ENCODE peak calls at places on chromosomes 7 and 10, in ten cellular contexts. One of them, this sample, is unnamed.

GRCh38 chr10:43251664-43252165 is 15.2 kb downstream of the RASGEF1A start:
- DNase-seq in A549: no peak
- DNase-seq in endothelial cell of umbilical vein: no peak
- DNase-seq in WTC11: no peak
- DNase-seq in SK-N-SH: peak
- DNase-seq in HCT116: no peak
- DNase-seq in H1: no peak
- DNase-seq in K562: no peak
- DNase-seq in GM12878: no peak
- DNase-seq in HepG2: no peak
- DNase-seq in this sample: no peak

GRCh38 chr7:105246195-105247078 is 142.3 kb downstream of the SRPK2 start:
- DNase-seq in A549: no peak
- DNase-seq in endothelial cell of umbilical vein: no peak
- DNase-seq in WTC11: no peak
- DNase-seq in SK-N-SH: peak
- DNase-seq in HCT116: no peak
- DNase-seq in H1: no peak
- DNase-seq in K562: no peak
- DNase-seq in GM12878: no peak
- DNase-seq in HepG2: no peak
- DNase-seq in this sample: no peak

GRCh38 chr10:60825520-60825919 is 47.2 kb downstream of the CDK1 start:
- DNase-seq in A549: no peak
- DNase-seq in endothelial cell of umbilical vein: no peak
- DNase-seq in WTC11: no peak
- DNase-seq in SK-N-SH: no peak
- DNase-seq in HCT116: no peak
- DNase-seq in H1: no peak
- DNase-seq in K562: no peak
- DNase-seq in GM12878: no peak
- DNase-seq in HepG2: no peak
- DNase-seq in this sample: no peak

GRCh38 chr7:4849390-4849789 is 12.4 kb downstream of the PAPOLB start:
- DNase-seq in A549: peak
- DNase-seq in endothelial cell of umbilical vein: peak
- DNase-seq in WTC11: peak
- DNase-seq in SK-N-SH: peak
- DNase-seq in HCT116: peak
- DNase-seq in H1: no peak
- DNase-seq in K562: peak
- DNase-seq in GM12878: no peak
- DNase-seq in HepG2: peak
- DNase-seq in this sample: peak

GRCh38 chr7:157943561-157943960 is 606.8 kb downstream of the DNAJB6 start:
- DNase-seq in A549: no peak
- DNase-seq in endothelial cell of umbilical vein: no peak
- DNase-seq in WTC11: no peak
- DNase-seq in SK-N-SH: no peak
- DNase-seq in HCT116: no peak
- DNase-seq in H1: no peak
- DNase-seq in K562: no peak
- DNase-seq in GM12878: no peak
- DNase-seq in HepG2: no peak
- DNase-seq in this sample: no peak

GRCh38 chr7:29278362-29279070 is 83.9 kb downstream of the CHN2 start:
- DNase-seq in A549: no peak
- DNase-seq in endothelial cell of umbilical vein: no peak
- DNase-seq in WTC11: no peak
- DNase-seq in SK-N-SH: no peak
- DNase-seq in HCT116: no peak
- DNase-seq in H1: no peak
- DNase-seq in K562: no peak
- DNase-seq in GM12878: no peak
- DNase-seq in HepG2: no peak
- DNase-seq in this sample: no peak

GRCh38 chr10:123478112-123478511 is 188.0 kb upstream of the GPR26 start:
- DNase-seq in A549: no peak
- DNase-seq in endothelial cell of umbilical vein: no peak
- DNase-seq in WTC11: no peak
- DNase-seq in SK-N-SH: no peak
- DNase-seq in HCT116: no peak
- DNase-seq in H1: no peak
- DNase-seq in K562: no peak
- DNase-seq in GM12878: no peak
- DNase-seq in HepG2: no peak
- DNase-seq in this sample: no peak

GRCh38 chr7:8261711-8262695 is at the start of gene ICA1:
- DNase-seq in A549: peak
- DNase-seq in endothelial cell of umbilical vein: peak
- DNase-seq in WTC11: peak
- DNase-seq in SK-N-SH: peak
- DNase-seq in HCT116: no peak
- DNase-seq in H1: no peak
- DNase-seq in K562: peak
- DNase-seq in GM12878: no peak
- DNase-seq in HepG2: no peak
- DNase-seq in this sample: peak

GRCh38 chr7:50303082-50303893 is 1.2 kb upstream of the IKZF1 start:
- DNase-seq in A549: no peak
- DNase-seq in endothelial cell of umbilical vein: no peak
- DNase-seq in WTC11: peak
- DNase-seq in SK-N-SH: peak
- DNase-seq in HCT116: no peak
- DNase-seq in H1: no peak
- DNase-seq in K562: no peak
- DNase-seq in GM12878: no peak
- DNase-seq in HepG2: no peak
- DNase-seq in this sample: no peak

GRCh38 chr7:76352193-76352592 is 6.6 kb downstream of the YWHAG start:
- DNase-seq in A549: no peak
- DNase-seq in endothelial cell of umbilical vein: no peak
- DNase-seq in WTC11: no peak
- DNase-seq in SK-N-SH: no peak
- DNase-seq in HCT116: no peak
- DNase-seq in H1: no peak
- DNase-seq in K562: no peak
- DNase-seq in GM12878: no peak
- DNase-seq in HepG2: no peak
- DNase-seq in this sample: no peak

GRCh38 chr10:121640276-121640675 is 42.0 kb upstream of the FGFR2 start:
- DNase-seq in A549: no peak
- DNase-seq in endothelial cell of umbilical vein: no peak
- DNase-seq in WTC11: no peak
- DNase-seq in SK-N-SH: no peak
- DNase-seq in HCT116: no peak
- DNase-seq in H1: no peak
- DNase-seq in K562: no peak
- DNase-seq in GM12878: no peak
- DNase-seq in HepG2: no peak
- DNase-seq in this sample: no peak

GRCh38 chr7:140192176-140192575 is 15.4 kb upstream of the KDM7A start:
- DNase-seq in A549: no peak
- DNase-seq in endothelial cell of umbilical vein: no peak
- DNase-seq in WTC11: no peak
- DNase-seq in SK-N-SH: no peak
- DNase-seq in HCT116: no peak
- DNase-seq in H1: no peak
- DNase-seq in K562: no peak
- DNase-seq in GM12878: no peak
- DNase-seq in HepG2: no peak
- DNase-seq in this sample: no peak

GRCh38 chr10:109183366-109183765 is 739.9 kb downstream of the XPNPEP1 start:
- DNase-seq in A549: no peak
- DNase-seq in endothelial cell of umbilical vein: no peak
- DNase-seq in WTC11: no peak
- DNase-seq in SK-N-SH: no peak
- DNase-seq in HCT116: no peak
- DNase-seq in H1: no peak
- DNase-seq in K562: no peak
- DNase-seq in GM12878: no peak
- DNase-seq in HepG2: no peak
- DNase-seq in this sample: no peak

GRCh38 chr7:99457050-99457645 is 8.8 kb downstream of the ATP5MF start:
- DNase-seq in A549: no peak
- DNase-seq in endothelial cell of umbilical vein: no peak
- DNase-seq in WTC11: no peak
- DNase-seq in SK-N-SH: no peak
- DNase-seq in HCT116: no peak
- DNase-seq in H1: no peak
- DNase-seq in K562: no peak
- DNase-seq in GM12878: no peak
- DNase-seq in HepG2: no peak
- DNase-seq in this sample: no peak

GRCh38 chr7:138239244-138239643 is 163.0 kb downstream of the AKR1D1 start:
- DNase-seq in A549: no peak
- DNase-seq in endothelial cell of umbilical vein: no peak
- DNase-seq in WTC11: no peak
- DNase-seq in SK-N-SH: no peak
- DNase-seq in HCT116: no peak
- DNase-seq in H1: no peak
- DNase-seq in K562: peak
- DNase-seq in GM12878: no peak
- DNase-seq in HepG2: no peak
- DNase-seq in this sample: no peak

DNA sequence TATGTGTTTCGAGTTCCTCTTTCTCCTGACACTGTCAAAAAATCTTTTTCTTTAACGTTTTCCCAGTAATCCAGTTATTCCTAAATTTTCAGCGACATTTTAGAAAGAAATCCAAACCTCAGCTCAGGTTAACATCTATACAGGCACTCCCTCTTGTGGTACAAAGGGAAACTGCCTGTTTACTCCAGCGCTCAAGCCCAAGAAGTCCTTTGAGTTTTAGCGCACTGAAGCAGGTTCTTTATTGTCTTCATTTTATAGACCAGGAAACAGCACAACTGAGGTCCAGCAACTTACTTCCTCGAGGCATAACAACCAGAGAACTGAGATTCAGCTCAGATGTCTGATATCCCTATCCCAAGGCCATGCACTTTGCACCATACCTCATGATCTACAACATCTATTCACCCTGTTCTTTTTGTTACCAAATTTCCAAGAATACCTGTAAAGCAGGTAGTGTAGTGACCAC is 287.2 kb upstream of the MKLN1 start:
- DNase-seq in A549: peak
- DNase-seq in endothelial cell of umbilical vein: peak
- DNase-seq in WTC11: peak
- DNase-seq in SK-N-SH: peak
- DNase-seq in HCT116: peak
- DNase-seq in H1: no peak
- DNase-seq in K562: peak
- DNase-seq in GM12878: no peak
- DNase-seq in HepG2: peak
- DNase-seq in this sample: peak
- TF ChIP-seq MAX in A549: no peak
- TF ChIP-seq MAX in endothelial cell of umbilical vein: no peak
- TF ChIP-seq MAX in WTC11: no peak
- TF ChIP-seq MAX in SK-N-SH: no peak
- TF ChIP-seq MAX in HCT116: no peak
- TF ChIP-seq MAX in H1: no peak
- TF ChIP-seq MAX in K562: no peak
- TF ChIP-seq MAX in GM12878: no peak
- TF ChIP-seq MAX in HepG2: no peak
- TF ChIP-seq MAX in this sample: no peak

DNA sequence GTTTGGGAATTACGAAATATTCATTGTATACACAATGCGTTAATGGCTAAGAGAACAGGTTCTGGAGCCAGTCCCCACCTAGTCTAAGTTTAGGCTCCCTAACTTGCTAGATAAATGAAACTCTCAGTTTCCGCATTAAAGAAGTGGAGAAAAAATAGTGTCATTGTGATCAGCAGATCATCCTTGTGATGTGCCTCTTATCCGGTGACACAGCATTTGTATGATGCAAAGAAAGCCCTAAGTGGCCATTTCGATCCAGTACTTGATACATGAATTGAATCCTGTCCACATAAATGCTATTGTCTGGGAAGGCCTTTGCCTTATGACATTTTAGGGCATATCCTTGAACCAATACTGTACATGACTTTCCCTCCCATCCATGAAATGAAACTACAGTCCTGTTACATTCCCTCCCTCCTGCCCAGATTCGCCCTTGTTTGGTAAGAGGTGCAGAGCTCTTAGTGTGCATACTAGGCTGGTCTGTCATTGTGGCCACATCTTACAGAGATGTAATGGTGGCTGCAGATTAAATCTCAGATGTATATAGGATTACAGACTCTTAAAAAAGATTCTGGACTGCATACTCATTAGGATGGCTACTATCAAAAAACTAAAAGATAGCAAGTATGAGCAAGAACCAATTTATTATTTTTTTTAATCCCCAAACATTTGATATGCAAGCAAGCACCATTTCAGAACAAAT is 80.9 kb downstream of the LRRC4 start:
- DNase-seq in A549: no peak
- DNase-seq in endothelial cell of umbilical vein: no peak
- DNase-seq in WTC11: no peak
- DNase-seq in SK-N-SH: no peak
- DNase-seq in HCT116: no peak
- DNase-seq in H1: no peak
- DNase-seq in K562: no peak
- DNase-seq in GM12878: no peak
- DNase-seq in HepG2: no peak
- DNase-seq in this sample: no peak
- TF ChIP-seq CTCF in A549: no peak
- TF ChIP-seq CTCF in endothelial cell of umbilical vein: no peak
- TF ChIP-seq CTCF in WTC11: no peak
- TF ChIP-seq CTCF in SK-N-SH: no peak
- TF ChIP-seq CTCF in HCT116: no peak
- TF ChIP-seq CTCF in H1: no peak
- TF ChIP-seq CTCF in K562: no peak
- TF ChIP-seq CTCF in GM12878: no peak
- TF ChIP-seq CTCF in HepG2: no peak
- TF ChIP-seq CTCF in this sample: no peak

DNA sequence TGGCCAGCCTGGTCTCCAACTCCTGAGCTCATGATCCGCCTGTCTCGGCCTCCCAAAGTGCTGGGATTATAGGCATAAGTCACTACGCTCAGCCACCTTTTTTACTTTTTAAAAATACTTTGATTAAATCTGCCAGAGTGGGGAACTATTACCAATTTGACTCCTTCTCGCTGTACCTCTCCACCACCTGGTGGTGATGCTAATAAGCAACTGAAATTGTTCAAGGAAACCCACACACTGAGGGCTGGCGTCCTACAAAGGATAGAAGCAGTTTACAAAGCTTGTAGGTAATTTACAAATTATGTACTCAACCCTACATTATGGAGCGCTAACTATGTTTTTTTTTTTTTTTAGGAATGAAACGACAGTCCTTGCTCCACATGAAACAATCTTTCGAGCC is 111.1 kb downstream of the CPED1 start:
- DNase-seq in A549: no peak
- DNase-seq in endothelial cell of umbilical vein: no peak
- DNase-seq in WTC11: no peak
- DNase-seq in SK-N-SH: no peak
- DNase-seq in HCT116: no peak
- DNase-seq in H1: no peak
- DNase-seq in K562: no peak
- DNase-seq in GM12878: no peak
- DNase-seq in HepG2: no peak
- DNase-seq in this sample: no peak
- TF ChIP-seq MAX in A549: no peak
- TF ChIP-seq MAX in endothelial cell of umbilical vein: no peak
- TF ChIP-seq MAX in WTC11: no peak
- TF ChIP-seq MAX in SK-N-SH: no peak
- TF ChIP-seq MAX in HCT116: no peak
- TF ChIP-seq MAX in H1: no peak
- TF ChIP-seq MAX in K562: no peak
- TF ChIP-seq MAX in GM12878: no peak
- TF ChIP-seq MAX in HepG2: no peak
- TF ChIP-seq MAX in this sample: no peak

GRCh38 chr7:674454-675410 is 51.8 kb upstream of the DNAAF5 start:
- DNase-seq in A549: no peak
- DNase-seq in endothelial cell of umbilical vein: no peak
- DNase-seq in WTC11: no peak
- DNase-seq in SK-N-SH: no peak
- DNase-seq in HCT116: no peak
- DNase-seq in H1: no peak
- DNase-seq in K562: no peak
- DNase-seq in GM12878: no peak
- DNase-seq in HepG2: no peak
- DNase-seq in this sample: no peak
- TF ChIP-seq CTCF in A549: no peak
- TF ChIP-seq CTCF in endothelial cell of umbilical vein: no peak
- TF ChIP-seq CTCF in WTC11: no peak
- TF ChIP-seq CTCF in SK-N-SH: no peak
- TF ChIP-seq CTCF in HCT116: no peak
- TF ChIP-seq CTCF in H1: no peak
- TF ChIP-seq CTCF in K562: no peak
- TF ChIP-seq CTCF in GM12878: no peak
- TF ChIP-seq CTCF in HepG2: no peak
- TF ChIP-seq CTCF in this sample: no peak